ENCODE peak calls at places on chromosomes 5 and 9, in five cellular contexts. M, J, G, T and P are unnamed samples. For H3K9me3, the result is how much of the 10 kb centered on the place peaks cover.

GRCh38 chr5:106680330-106680729 is 990.4 kb downstream of the EFNA5 start:
- DNase-seq in M (no peak), T (no peak), J (no peak), G (no peak), P (no peak)

GRCh38 chr9:125626187-125626586 is 80.8 kb downstream of the MAPKAP1 start:
- DNase-seq in M (no peak), T (no peak), J (peak), G (no peak), P (no peak)

GRCh38 chr5:43389679-43390329 is 22.4 kb downstream of the CCL28 start:
- DNase-seq in T (peak), G (no peak), M (peak), J (peak), P (no peak)

GRCh38 chr9:110103257-110103656 is 104.7 kb downstream of the C9orf152 start:
- DNase-seq in G (no peak), M (no peak), T (no peak), J (no peak), P (no peak)

GRCh38 chr5:151798674-151799073 is 26.9 kb downstream of the G3BP1 start:
- DNase-seq in J (no peak), G (no peak), M (no peak), T (no peak), P (no peak)

GRCh38 chr5:6291961-6292360 is 86.4 kb downstream of the MED10 start:
- DNase-seq in G (no peak), M (peak), T (no peak), J (no peak), P (no peak)

GRCh38 chr9:32378496-32378895 is 5.9 kb upstream of the ACO1 start:
- DNase-seq in G (no peak), M (peak), T (no peak), J (peak), P (no peak)

GRCh38 chr5:6732634-6733410 is 19.6 kb downstream of the TENT4A start:
- DNase-seq in J (peak), M (no peak), G (peak), T (no peak), P (no peak)

GRCh38 chr9:108443741-108444140 is 412.0 kb downstream of the ACTL7B start:
- DNase-seq in M (no peak), T (no peak), J (peak), G (no peak), P (no peak)
- TF ChIP-seq CTCF in M (no peak), T (no peak), J (peak), G (no peak), P (no peak)

GRCh38 chr9:37028425-37029031 is 5.5 kb downstream of the PAX5 start:
- DNase-seq in M (no peak), G (no peak), T (no peak), J (no peak), P (no peak)
- H3K4me3 ChIP-seq in M (no peak), G (no peak), T (no peak), J (no peak), P (no peak)

DNA sequence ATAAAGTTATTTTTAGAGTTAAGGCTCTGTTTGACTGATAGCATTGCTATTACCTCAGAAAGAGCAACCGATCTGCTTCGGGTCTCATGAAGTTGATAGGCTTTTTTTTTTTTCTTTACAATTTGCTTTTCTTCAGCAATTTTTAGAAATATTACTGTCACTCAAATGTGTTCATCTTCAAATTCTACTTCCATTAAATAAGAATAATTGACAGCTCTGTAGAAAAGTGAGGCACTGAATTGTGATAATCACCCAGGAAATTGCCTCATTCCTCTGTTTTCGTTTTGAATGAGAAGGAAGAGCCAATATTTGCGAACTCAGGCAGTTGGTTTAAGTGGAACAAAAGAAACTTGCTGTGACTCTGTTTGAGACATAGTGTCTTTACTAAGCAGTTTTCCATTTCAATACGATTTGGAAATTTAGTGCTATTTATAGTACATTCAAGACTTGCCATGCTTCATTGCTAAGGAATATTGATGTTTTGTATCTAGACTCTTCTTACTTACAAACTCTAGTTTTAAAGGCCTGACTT is 700.5 kb upstream of the CDH10 start:
- DNase-seq in G (no peak), T (no peak), M (no peak), J (no peak), P (no peak)
- H3K9me3 ChIP-seq in G (under half), T (under half), M (half or more), J (under half), P (under half)

DNA sequence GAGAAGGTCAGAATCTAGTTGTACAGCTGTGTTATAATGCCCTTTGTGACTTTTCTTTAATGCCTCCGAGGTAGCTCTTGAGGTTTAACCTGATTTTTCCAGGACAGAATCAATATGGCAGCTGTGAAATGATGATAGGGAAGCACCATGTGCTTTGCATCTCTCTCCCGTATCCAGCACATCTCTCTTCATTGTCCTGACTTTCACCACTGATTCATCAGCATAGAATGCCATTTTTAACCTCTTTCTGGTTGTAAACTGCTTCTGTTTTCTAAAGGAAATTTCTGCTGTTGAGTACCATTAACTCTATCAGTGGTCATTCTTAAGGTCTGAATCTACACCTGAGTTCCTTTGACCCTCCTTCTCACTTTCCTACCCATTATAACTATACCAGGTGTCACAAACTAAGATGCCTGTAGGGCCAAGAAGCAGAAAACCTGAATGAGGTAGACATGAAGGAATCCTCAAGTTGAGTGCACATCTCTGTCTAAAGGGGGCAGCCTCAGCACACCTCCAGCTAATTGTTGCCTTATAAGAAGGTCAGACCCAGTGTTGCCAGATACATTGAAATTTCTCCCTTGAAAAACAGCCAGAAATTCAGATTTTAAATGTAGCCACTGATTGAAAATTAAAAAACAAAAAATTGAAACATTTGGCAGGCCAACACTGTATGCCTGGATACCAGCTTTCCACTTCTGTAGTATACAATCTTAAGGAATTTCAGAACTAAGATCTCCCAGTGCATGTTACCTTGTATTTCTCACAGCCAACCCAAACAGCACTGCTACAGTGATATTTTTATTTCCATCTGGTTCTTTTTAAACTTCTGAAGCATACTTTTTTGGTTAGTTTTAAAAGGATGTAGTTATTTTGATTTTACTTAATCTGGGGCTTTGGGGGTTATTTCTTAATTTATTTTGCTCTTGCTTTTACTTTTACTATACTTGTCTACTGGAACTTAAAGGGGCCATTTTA is 35.8 kb upstream of the TLX3 start:
- DNase-seq in G (no peak), J (peak), T (no peak), M (peak), P (no peak)
- TF ChIP-seq CTCF in G (no peak), J (peak), T (no peak), M (no peak), P (no peak)

GRCh38 chr5:132825824-132826391 is 4.5 kb downstream of the SHROOM1 start:
- DNase-seq in T (no peak), G (no peak), J (no peak), M (no peak), P (no peak)
- H3K4me3 ChIP-seq in T (no peak), G (peak), J (no peak), M (no peak), P (peak)

DNA sequence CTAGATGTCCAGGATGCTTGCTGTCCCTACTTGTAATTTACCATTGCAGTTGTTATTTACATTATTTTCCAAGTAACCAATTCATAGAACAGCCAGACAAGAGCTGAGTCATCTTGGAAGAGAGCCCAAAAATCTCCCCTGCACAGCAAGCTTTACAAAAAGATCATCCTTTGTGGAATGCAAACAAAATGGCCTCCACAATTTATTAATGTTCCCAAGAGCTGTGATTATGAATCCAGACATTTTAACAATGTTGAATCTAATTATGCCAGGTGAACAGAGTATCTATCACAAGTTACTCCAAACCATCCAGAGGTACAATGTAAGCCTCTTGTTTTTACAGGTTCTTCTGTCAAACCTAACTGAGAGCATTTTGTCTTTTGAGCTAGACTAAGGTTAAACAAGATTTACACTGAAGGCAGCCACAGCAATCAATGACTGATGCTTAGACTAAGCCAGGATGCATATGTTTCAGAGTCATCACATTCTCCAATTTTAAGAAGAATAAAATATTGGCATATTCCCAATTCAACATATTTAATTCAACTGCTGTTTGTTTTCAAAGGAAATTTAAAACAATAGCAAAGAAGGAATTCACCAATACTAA is 95.3 kb upstream of the SLC12A2 start:
- DNase-seq in M (no peak), G (no peak), J (peak), T (no peak), P (no peak)
- H3K9me3 ChIP-seq in M (under half), G (under half), J (under half), T (under half), P (under half)

GRCh38 chr5:13609504-13609903 is 335.0 kb downstream of the DNAH5 start:
- DNase-seq in G (no peak), T (no peak), M (no peak), J (no peak), P (no peak)
- TF ChIP-seq CTCF in G (no peak), T (no peak), M (no peak), J (no peak), P (no peak)

DNA sequence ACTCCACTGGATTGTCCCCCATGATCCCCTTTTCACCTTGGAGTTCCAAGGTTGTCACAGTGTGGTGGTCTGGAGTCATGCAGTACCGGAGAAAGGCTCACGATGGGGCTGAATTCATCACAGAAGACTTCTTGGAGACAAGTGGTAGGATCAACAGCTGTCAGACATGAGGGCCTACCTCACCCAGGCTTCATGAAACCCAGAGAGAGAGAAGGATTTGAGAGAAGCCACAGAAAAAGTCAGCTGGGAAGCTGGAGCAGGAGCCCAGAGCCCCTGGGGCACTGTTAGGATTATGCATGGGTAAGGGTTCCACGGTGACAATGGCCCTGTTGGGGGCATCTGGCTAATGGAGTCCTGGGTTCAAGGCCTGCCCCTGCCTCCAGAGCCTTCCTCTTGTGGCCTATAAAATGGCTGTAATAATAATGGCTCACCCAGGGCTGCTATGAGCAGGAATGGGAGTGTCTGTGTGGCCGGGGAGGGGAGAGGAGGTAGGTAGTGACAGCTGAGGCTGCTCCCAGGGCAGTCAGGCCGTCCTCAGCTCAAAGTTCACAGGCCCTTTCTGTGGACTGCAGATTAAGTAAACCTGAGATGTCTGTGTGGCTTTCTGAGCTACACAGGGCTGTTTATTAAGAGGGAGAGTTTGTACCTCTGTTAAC is 910 bp downstream of the TRIM14 start:
- DNase-seq in G (no peak), J (peak), M (peak), T (no peak), P (no peak)
- H3K4me3 ChIP-seq in G (peak), J (peak), M (peak), T (peak), P (peak)

GRCh38 chr5:166270712-166271111 is 2020.7 kb upstream of the WWC1 start:
- DNase-seq in M (no peak), G (no peak), J (no peak), T (no peak), P (no peak)
- H3K9me3 ChIP-seq in M (under half), G (under half), J (under half), T (under half), P (under half)